ENCODE peak calls at places on chromosomes 13 and 19, in five cellular contexts. K is CD4-positive, CD25-positive, alpha-beta regulatory T cell; J is HT1080; B is GOT3; Y is neuronal stem cell. X is an unnamed sample.

GRCh38 chr13:21176195-21176981 is at the start of the genes MRPL57 and SKA3:
- DNase-seq in K (peak), J (peak), B (peak), Y (peak), X (peak)

GRCh38 chr13:69755101-69755500 is 352.5 kb upstream of the ATXN8OS start:
- DNase-seq in K (no peak), J (peak), B (no peak), Y (no peak), X (no peak)

GRCh38 chr13:98187862-98188261 is 10.8 kb upstream of the RNF113B start:
- DNase-seq in K (no peak), J (no peak), B (no peak), Y (no peak), X (no peak)

GRCh38 chr13:65990684-65991083 is 1239.5 kb downstream of the PCDH9 start:
- DNase-seq in K (no peak), J (no peak), B (no peak), Y (no peak), X (no peak)

GRCh38 chr19:14449321-14449720 is 16.2 kb downstream of the PKN1 start:
- DNase-seq in K (no peak), J (no peak), B (no peak), Y (no peak), X (no peak)

GRCh38 chr19:49676136-49676689 is 858 bp upstream of the PRMT1 start:
- DNase-seq in K (no peak), J (peak), B (peak), Y (peak), X (peak)

GRCh38 chr19:58513694-58514563 is 2.1 kb upstream of the SLC27A5 start:
- DNase-seq in K (peak), J (peak), B (peak), Y (peak), X (peak)

GRCh38 chr13:40271931-40272775 is 394.3 kb downstream of the FOXO1 start:
- DNase-seq in K (no peak), J (peak), B (no peak), Y (no peak), X (no peak)

GRCh38 chr13:23867027-23867491 is 22.1 kb downstream of the MIPEP start:
- DNase-seq in K (no peak), J (peak), B (no peak), Y (no peak), X (no peak)

GRCh38 chr13:39347926-39348901 is 254.8 kb downstream of the LHFPL6 start:
- DNase-seq in K (no peak), J (no peak), B (no peak), Y (no peak), X (no peak)

GRCh38 chr13:100954430-100955361 is 280.1 kb upstream of the TMTC4 start:
- DNase-seq in K (no peak), J (peak), B (no peak), Y (no peak), X (no peak)

GRCh38 chr13:101514695-101515275 is 62.3 kb downstream of the ITGBL1 start:
- DNase-seq in K (no peak), J (peak), B (no peak), Y (peak), X (peak)

GRCh38 chr19:17339088-17339741 is 1.9 kb downstream of the GTPBP3 start:
- DNase-seq in K (no peak), J (no peak), B (no peak), Y (no peak), X (peak)

GRCh38 chr19:15015946-15016542 is 33.2 kb upstream of the CASP14 start:
- DNase-seq in K (no peak), J (no peak), B (no peak), Y (peak), X (no peak)

GRCh38 chr13:74867460-74867859 is 614.5 kb downstream of the TBC1D4 start:
- DNase-seq in K (no peak), J (peak), B (no peak), Y (no peak), X (no peak)

GRCh38 chr13:44537238-44537637 is 38.9 kb downstream of the TSC22D1 start:
- DNase-seq in K (no peak), J (no peak), B (no peak), Y (no peak), X (no peak)

GRCh38 chr13:50127017-50127725 is 111.9 kb downstream of the KCNRG start:
- DNase-seq in K (peak), J (no peak), B (no peak), Y (peak), X (no peak)

GRCh38 chr13:99650410-99650809 is 149.1 kb downstream of the TM9SF2 start:
- DNase-seq in K (no peak), J (no peak), B (no peak), Y (no peak), X (no peak)

GRCh38 chr13:75305057-75305456 is 176.9 kb downstream of the TBC1D4 start:
- DNase-seq in K (no peak), J (no peak), B (no peak), Y (no peak), X (no peak)

GRCh38 chr19:19650331-19650730 is 6.9 kb upstream of the GMIP start:
- DNase-seq in K (no peak), J (no peak), B (no peak), Y (no peak), X (no peak)

GRCh38 chr13:72726721-72727416 is 560 bp downstream of the MZT1 start:
- DNase-seq in K (peak), J (peak), B (peak), Y (peak), X (peak)

GRCh38 chr19:50969413-50969760 is at the start of gene KLK6:
- DNase-seq in K (no peak), J (no peak), B (no peak), Y (no peak), X (no peak)

GRCh38 chr19:50050406-50051223 is 24.8 kb downstream of the ZNF473 start:
- DNase-seq in K (peak), J (no peak), B (peak), Y (peak), X (peak)

GRCh38 chr13:101875091-101875490 is 422.6 kb downstream of the ITGBL1 start:
- DNase-seq in K (no peak), J (peak), B (no peak), Y (no peak), X (peak)

GRCh38 chr19:6503407-6504201 is 1.5 kb upstream of the TUBB4A start:
- DNase-seq in K (no peak), J (no peak), B (no peak), Y (no peak), X (no peak)

GRCh38 chr19:45778010-45778671 is 4.1 kb downstream of the DMPK start:
- DNase-seq in K (no peak), J (no peak), B (no peak), Y (no peak), X (no peak)

GRCh38 chr19:8664671-8665057 is 33.9 kb downstream of the ACTL9 start:
- DNase-seq in K (no peak), J (no peak), B (no peak), Y (no peak), X (no peak)

GRCh38 chr13:114074671-114075315 is 57.6 kb downstream of the RASA3 start:
- DNase-seq in K (no peak), J (no peak), B (no peak), Y (no peak), X (no peak)

GRCh38 chr13:30159446-30159839 is 147.9 kb downstream of the KATNAL1 start:
- DNase-seq in K (no peak), J (peak), B (no peak), Y (no peak), X (no peak)

GRCh38 chr19:1040476-1041271 is 767 bp downstream of the ABCA7 start:
- DNase-seq in K (peak), J (peak), B (peak), Y (peak), X (peak)

GRCh38 chr13:37414667-37415066 is 183.9 kb downstream of the POSTN start:
- DNase-seq in K (no peak), J (no peak), B (no peak), Y (peak), X (no peak)

GRCh38 chr19:3176715-3177501 is 1.7 kb upstream of the S1PR4 start:
- DNase-seq in K (peak), J (peak), B (no peak), Y (no peak), X (peak)

GRCh38 chr19:29694669-29695627 is 20.1 kb downstream of the C19orf12 start:
- DNase-seq in K (peak), J (peak), B (peak), Y (peak), X (peak)

GRCh38 chr13:110012102-110012739 is 225.8 kb upstream of the IRS2 start:
- DNase-seq in K (no peak), J (peak), B (no peak), Y (no peak), X (no peak)

GRCh38 chr13:72403396-72404010 is 323.9 kb downstream of the MZT1 start:
- DNase-seq in K (no peak), J (no peak), B (no peak), Y (no peak), X (no peak)

GRCh38 chr13:114131581-114132418 is 623 bp downstream of the RASA3 start:
- DNase-seq in K (no peak), J (no peak), B (no peak), Y (no peak), X (peak)

GRCh38 chr13:36919206-36919832 is 719 bp downstream of the SMAD9 start:
- DNase-seq in K (no peak), J (peak), B (no peak), Y (peak), X (no peak)

GRCh38 chr19:46739290-46739771 is 6.5 kb upstream of the FKRP start:
- DNase-seq in K (no peak), J (no peak), B (no peak), Y (no peak), X (no peak)

GRCh38 chr13:49657241-49657641 is 28.9 kb downstream of the ARL11 start:
- DNase-seq in K (no peak), J (no peak), B (no peak), Y (no peak), X (no peak)